ENCODE peak calls at places on chromosomes 5 and 9, in eight cellular contexts. I is memory B cell; N is NCI-H82; O is GM13977; C is T-helper 9 cell; R is tibial artery; D is activated CD8-positive, alpha-beta T cell treated with anti-CD3 and anti-CD28 coated beads, Interleukin-2, amount 10 ng/mL, durations not matched to agents 7 days and 5 days; L is NCI-H1092. U is an unnamed sample.

GRCh38 chr9:114223564-114224246 is 68.4 kb downstream of the COL27A1 start:
- DNase-seq in I (no peak), N (no peak), O (no peak), C (no peak), R (no peak), D (no peak), L (no peak), U (no peak)

GRCh38 chr9:70418822-70419545 is 4.5 kb upstream of the KLF9 start:
- DNase-seq in I (peak; percentile 78), N (peak; percentile 99), O (peak; percentile 88), C (peak; percentile 60), R (peak; percentile 98), D (peak; percentile 91), L (peak; percentile 69), U (peak; percentile 95)

GRCh38 chr5:34053133-34053532 is 10.1 kb upstream of the C1QTNF3 start:
- DNase-seq in I (no peak), N (no peak), O (no peak), C (no peak), R (no peak), D (no peak), L (no peak), U (no peak)

GRCh38 chr9:126677188-126678084 is 63.7 kb downstream of the LMX1B start:
- DNase-seq in I (no peak), N (no peak), O (no peak), C (no peak), R (no peak), D (no peak), L (no peak), U (no peak)

GRCh38 chr5:174523311-174524159 is 200.8 kb upstream of the MSX2 start:
- DNase-seq in I (no peak), N (peak; percentile 12), O (no peak), C (no peak), R (no peak), D (no peak), L (no peak), U (no peak)

GRCh38 chr5:90628492-90628891 is 69.9 kb downstream of the ADGRV1 start:
- DNase-seq in I (no peak), N (no peak), O (no peak), C (no peak), R (no peak), D (no peak), L (no peak), U (no peak)

GRCh38 chr5:132498686-132499271 is 8.2 kb upstream of the IRF1 start:
- DNase-seq in I (no peak), N (no peak), O (no peak), C (no peak), R (no peak), D (peak; percentile 22), L (no peak), U (no peak)

GRCh38 chr5:75381456-75381855 is 44.4 kb downstream of the HMGCR start:
- DNase-seq in I (no peak), N (no peak), O (no peak), C (no peak), R (no peak), D (no peak), L (no peak), U (no peak)

GRCh38 chr9:35661756-35662350 is 3.1 kb downstream of the ARHGEF39 start:
- DNase-seq in I (no peak), N (no peak), O (no peak), C (peak; percentile 50), R (no peak), D (peak; percentile 44), L (no peak), U (no peak)

GRCh38 chr5:172806897-172807672 is 27.0 kb upstream of the ERGIC1 start:
- DNase-seq in I (peak; percentile 69), N (no peak), O (peak; percentile 93), C (peak; percentile 73), R (peak; percentile 85), D (peak; percentile 94), L (no peak), U (no peak)

GRCh38 chr5:148843510-148844318 is 17.3 kb downstream of the ADRB2 start:
- DNase-seq in I (no peak), N (no peak), O (no peak), C (no peak), R (no peak), D (no peak), L (no peak), U (no peak)

GRCh38 chr5:10849278-10849677 is 88.2 kb upstream of the DAP start:
- DNase-seq in I (no peak), N (no peak), O (no peak), C (no peak), R (no peak), D (no peak), L (no peak), U (no peak)

GRCh38 chr5:42791151-42791550 is 20.5 kb downstream of the SELENOP start:
- DNase-seq in I (no peak), N (no peak), O (no peak), C (no peak), R (no peak), D (no peak), L (no peak), U (no peak)

GRCh38 chr9:15909297-15909696 is 356.5 kb downstream of the CCDC171 start:
- DNase-seq in I (no peak), N (no peak), O (no peak), C (no peak), R (peak; percentile 37), D (no peak), L (no peak), U (no peak)

GRCh38 chr9:94807556-94807955 is 81.1 kb downstream of the AOPEP start:
- DNase-seq in I (no peak), N (no peak), O (no peak), C (no peak), R (no peak), D (no peak), L (no peak), U (no peak)

GRCh38 chr5:56525117-56525516 is 290.2 kb upstream of the MAP3K1 start:
- DNase-seq in I (no peak), N (no peak), O (no peak), C (no peak), R (no peak), D (no peak), L (no peak), U (no peak)

GRCh38 chr5:148734518-148734917 is 80.2 kb upstream of the HTR4 start:
- DNase-seq in I (no peak), N (peak; percentile 23), O (no peak), C (no peak), R (no peak), D (no peak), L (no peak), U (no peak)

GRCh38 chr9:12716823-12717222 is 23.6 kb downstream of the TYRP1 start:
- DNase-seq in I (no peak), N (no peak), O (no peak), C (no peak), R (no peak), D (no peak), L (no peak), U (no peak)

GRCh38 chr5:98770158-98770910 is 3.1 kb upstream of the RGMB start:
- DNase-seq in I (peak; percentile 42), N (peak; percentile 64), O (peak; percentile 51), C (no peak), R (peak; percentile 68), D (no peak), L (peak; percentile 48), U (no peak)

GRCh38 chr9:138049085-138049778 is 171.7 kb downstream of the CACNA1B start:
- DNase-seq in I (peak; percentile 5), N (no peak), O (no peak), C (no peak), R (no peak), D (no peak), L (no peak), U (no peak)

GRCh38 chr9:133835273-133835901 is 97.2 kb upstream of the SARDH start:
- DNase-seq in I (no peak), N (peak; percentile 51), O (no peak), C (no peak), R (no peak), D (no peak), L (peak; percentile 26), U (no peak)

GRCh38 chr5:148599187-148599586 is 55.1 kb downstream of the HTR4 start:
- DNase-seq in I (no peak), N (no peak), O (no peak), C (no peak), R (no peak), D (no peak), L (no peak), U (no peak)

GRCh38 chr5:153813871-153814270 is 224.8 kb downstream of the FAM114A2 start:
- DNase-seq in I (no peak), N (no peak), O (no peak), C (no peak), R (no peak), D (no peak), L (no peak), U (no peak)

GRCh38 chr9:35760651-35761050 is 6.6 kb upstream of the MSMP start:
- DNase-seq in I (no peak), N (no peak), O (no peak), C (no peak), R (peak; percentile 57), D (no peak), L (no peak), U (no peak)

GRCh38 chr9:121073038-121073437 is 1.7 kb upstream of the CNTRL start:
- DNase-seq in I (no peak), N (no peak), O (no peak), C (no peak), R (peak; percentile 81), D (no peak), L (no peak), U (no peak)

GRCh38 chr5:172455511-172456061 is 1.3 kb upstream of the SH3PXD2B start:
- DNase-seq in I (no peak), N (no peak), O (no peak), C (no peak), R (peak; percentile 65), D (no peak), L (no peak), U (no peak)

GRCh38 chr5:54062958-54063357 is 247.4 kb downstream of the ARL15 start:
- DNase-seq in I (no peak), N (no peak), O (no peak), C (no peak), R (no peak), D (no peak), L (no peak), U (no peak)

GRCh38 chr5:31957151-31957550 is 217.0 kb downstream of the GOLPH3 start:
- DNase-seq in I (no peak), N (no peak), O (no peak), C (no peak), R (no peak), D (no peak), L (no peak), U (no peak)

GRCh38 chr5:95904827-95905226 is 56.8 kb downstream of the ELL2 start:
- DNase-seq in I (no peak), N (no peak), O (no peak), C (no peak), R (no peak), D (no peak), L (no peak), U (no peak)

GRCh38 chr9:113808391-113809191 is 67.5 kb upstream of the ZNF618 start:
- DNase-seq in I (no peak), N (no peak), O (no peak), C (no peak), R (peak; percentile 64), D (no peak), L (no peak), U (no peak)

U was measured in NCI-H1048.